ENCODE peak calls at places on chromosomes 5 and 9, in six cellular contexts. One of them, this sample, is unnamed.

GRCh38 chr5:175340180-175340579 is 103.8 kb downstream of the DRD1 start:
- DNase-seq in mammary epithelial cell: no peak
- DNase-seq in A549: no peak
- DNase-seq in heart left ventricle: no peak
- DNase-seq in lower lobe of right lung: no peak
- DNase-seq in colonic mucosa: no peak
- DNase-seq in this sample: no peak

GRCh38 chr5:112208699-112209615 is 210.1 kb downstream of the EPB41L4A start:
- DNase-seq in colonic mucosa: no peak
- DNase-seq in mammary epithelial cell: no peak
- DNase-seq in lower lobe of right lung: no peak
- DNase-seq in heart left ventricle: no peak
- DNase-seq in A549: no peak
- DNase-seq in this sample: no peak

GRCh38 chr9:37997636-37998374 is 71.2 kb downstream of the SHB start:
- DNase-seq in heart left ventricle: no peak
- DNase-seq in A549: no peak
- DNase-seq in colonic mucosa: no peak
- DNase-seq in lower lobe of right lung: no peak
- DNase-seq in mammary epithelial cell: no peak
- DNase-seq in this sample: no peak

GRCh38 chr5:17169507-17169906 is 47.9 kb upstream of the BASP1 start:
- DNase-seq in mammary epithelial cell: no peak
- DNase-seq in heart left ventricle: no peak
- DNase-seq in A549: no peak
- DNase-seq in colonic mucosa: no peak
- DNase-seq in lower lobe of right lung: no peak
- DNase-seq in this sample: no peak

GRCh38 chr9:115008536-115008935 is 78.1 kb upstream of the TNFSF8 start:
- DNase-seq in heart left ventricle: peak; percentile 43
- DNase-seq in mammary epithelial cell: peak; percentile 85
- DNase-seq in colonic mucosa: no peak
- DNase-seq in lower lobe of right lung: no peak
- DNase-seq in A549: peak; percentile 51
- DNase-seq in this sample: no peak

GRCh38 chr5:38257236-38258036 is 923 bp upstream of the EGFLAM start:
- DNase-seq in A549: no peak
- DNase-seq in heart left ventricle: no peak
- DNase-seq in lower lobe of right lung: no peak
- DNase-seq in mammary epithelial cell: no peak
- DNase-seq in colonic mucosa: no peak
- DNase-seq in this sample: no peak

GRCh38 chr9:27945386-27945785 is 372.1 kb upstream of the C9orf72 start:
- DNase-seq in heart left ventricle: no peak
- DNase-seq in mammary epithelial cell: peak; percentile 57
- DNase-seq in A549: no peak
- DNase-seq in lower lobe of right lung: no peak
- DNase-seq in colonic mucosa: no peak
- DNase-seq in this sample: no peak

GRCh38 chr9:127185931-127186781 is 63.7 kb upstream of the ANGPTL2 start:
- DNase-seq in A549: no peak
- DNase-seq in colonic mucosa: peak; percentile 49
- DNase-seq in lower lobe of right lung: peak; percentile 64
- DNase-seq in mammary epithelial cell: no peak
- DNase-seq in heart left ventricle: peak; percentile 96
- DNase-seq in this sample: peak; percentile 88

GRCh38 chr9:12469084-12469483 is 224.1 kb upstream of the TYRP1 start:
- DNase-seq in colonic mucosa: no peak
- DNase-seq in A549: peak; percentile 25
- DNase-seq in heart left ventricle: no peak
- DNase-seq in lower lobe of right lung: no peak
- DNase-seq in mammary epithelial cell: no peak
- DNase-seq in this sample: no peak

GRCh38 chr9:127754099-127754760 is 19.1 kb upstream of the TOR2A start:
- DNase-seq in heart left ventricle: no peak
- DNase-seq in colonic mucosa: no peak
- DNase-seq in mammary epithelial cell: no peak
- DNase-seq in A549: peak; percentile 38
- DNase-seq in lower lobe of right lung: no peak
- DNase-seq in this sample: no peak

GRCh38 chr9:126113756-126114408 is 212.7 kb upstream of the MVB12B start:
- DNase-seq in colonic mucosa: no peak
- DNase-seq in A549: no peak
- DNase-seq in lower lobe of right lung: no peak
- DNase-seq in mammary epithelial cell: no peak
- DNase-seq in heart left ventricle: no peak
- DNase-seq in this sample: no peak

GRCh38 chr5:34591723-34592122 is 64.4 kb upstream of the RAI14 start:
- DNase-seq in heart left ventricle: no peak
- DNase-seq in mammary epithelial cell: no peak
- DNase-seq in A549: no peak
- DNase-seq in lower lobe of right lung: no peak
- DNase-seq in colonic mucosa: no peak
- DNase-seq in this sample: no peak

GRCh38 chr5:157312492-157312891 is 46.6 kb downstream of the CYFIP2 start:
- DNase-seq in mammary epithelial cell: peak; percentile 47
- DNase-seq in colonic mucosa: peak; percentile 26
- DNase-seq in A549: peak; percentile 63
- DNase-seq in lower lobe of right lung: no peak
- DNase-seq in heart left ventricle: no peak
- DNase-seq in this sample: no peak

GRCh38 chr5:15966651-15967050 is 212.9 kb downstream of the MARCHF11 start:
- DNase-seq in lower lobe of right lung: no peak
- DNase-seq in mammary epithelial cell: no peak
- DNase-seq in A549: no peak
- DNase-seq in heart left ventricle: no peak
- DNase-seq in colonic mucosa: no peak
- DNase-seq in this sample: no peak

GRCh38 chr5:124301850-124302249 is 444.6 kb downstream of the ZNF608 start:
- DNase-seq in heart left ventricle: no peak
- DNase-seq in colonic mucosa: no peak
- DNase-seq in A549: no peak
- DNase-seq in lower lobe of right lung: no peak
- DNase-seq in mammary epithelial cell: no peak
- DNase-seq in this sample: no peak

GRCh38 chr5:73448072-73448432 is 525 bp downstream of the FOXD1 start:
- DNase-seq in colonic mucosa: no peak
- DNase-seq in mammary epithelial cell: peak; percentile 39
- DNase-seq in heart left ventricle: no peak
- DNase-seq in lower lobe of right lung: no peak
- DNase-seq in A549: peak; percentile 46
- DNase-seq in this sample: peak; percentile 31

GRCh38 chr9:130128782-130129424 is 43.3 kb upstream of the NCS1 start:
- DNase-seq in lower lobe of right lung: peak; percentile 75
- DNase-seq in mammary epithelial cell: no peak
- DNase-seq in colonic mucosa: peak; percentile 30
- DNase-seq in A549: no peak
- DNase-seq in heart left ventricle: peak; percentile 60
- DNase-seq in this sample: peak; percentile 56

GRCh38 chr9:135655317-135656003 is 7.6 kb upstream of the LCN9 start:
- DNase-seq in A549: no peak
- DNase-seq in lower lobe of right lung: no peak
- DNase-seq in colonic mucosa: no peak
- DNase-seq in mammary epithelial cell: no peak
- DNase-seq in heart left ventricle: no peak
- DNase-seq in this sample: no peak

GRCh38 chr9:83977196-83977595 is 2.8 kb downstream of the HNRNPK start:
- DNase-seq in A549: no peak
- DNase-seq in colonic mucosa: no peak
- DNase-seq in mammary epithelial cell: no peak
- DNase-seq in lower lobe of right lung: no peak
- DNase-seq in heart left ventricle: no peak
- DNase-seq in this sample: no peak

GRCh38 chr9:83980395-83981125 is at the start of gene RMI1:
- DNase-seq in mammary epithelial cell: peak; percentile 96
- DNase-seq in heart left ventricle: peak; percentile 99
- DNase-seq in A549: peak; percentile 99
- DNase-seq in colonic mucosa: peak; percentile 100
- DNase-seq in lower lobe of right lung: peak; percentile 100
- DNase-seq in this sample: peak; percentile 100

GRCh38 chr9:83978992-83979811 is 813 bp downstream of the HNRNPK start:
- DNase-seq in mammary epithelial cell: peak; percentile 77
- DNase-seq in lower lobe of right lung: peak; percentile 91
- DNase-seq in colonic mucosa: peak; percentile 90
- DNase-seq in heart left ventricle: peak; percentile 92
- DNase-seq in A549: peak; percentile 81
- DNase-seq in this sample: peak; percentile 84

GRCh38 chr9:83981126-83981871 is 694 bp downstream of the RMI1 start:
- DNase-seq in heart left ventricle: peak; percentile 47
- DNase-seq in mammary epithelial cell: peak; percentile 69
- DNase-seq in lower lobe of right lung: no peak
- DNase-seq in A549: peak; percentile 51
- DNase-seq in colonic mucosa: peak; percentile 73
- DNase-seq in this sample: no peak

DNA sequence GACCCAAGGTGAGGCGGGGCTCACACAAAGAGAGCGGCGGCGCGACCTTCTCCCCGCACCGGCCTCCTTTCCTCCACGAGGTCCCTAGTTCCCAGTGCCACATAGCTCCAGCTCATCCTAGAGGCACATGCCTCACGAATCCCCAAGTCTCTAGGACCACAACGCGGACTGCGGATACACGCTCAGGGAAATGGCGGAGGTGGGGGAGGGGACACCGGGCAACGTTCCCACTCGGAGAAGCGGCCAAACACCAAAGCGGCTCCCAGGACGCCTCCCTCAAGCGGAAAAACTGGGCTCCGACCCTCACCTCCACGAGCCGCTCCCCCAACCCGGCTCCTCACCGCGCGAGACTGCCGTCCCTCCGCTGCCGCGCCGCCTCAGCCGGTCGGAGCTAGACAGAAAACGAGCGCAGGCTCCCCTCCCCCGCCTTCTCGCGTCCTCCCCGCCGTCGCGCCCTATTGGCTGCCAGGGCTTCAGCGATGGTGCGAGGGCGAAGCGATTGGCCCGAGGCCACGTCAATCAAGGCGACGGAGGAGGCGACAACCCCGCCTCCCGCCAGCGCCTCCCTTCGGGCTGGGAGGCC is at the start of gene HNRNPK:
- DNase-seq in lower lobe of right lung: peak; percentile 98
- DNase-seq in colonic mucosa: peak; percentile 100
- DNase-seq in mammary epithelial cell: peak; percentile 98
- DNase-seq in heart left ventricle: peak; percentile 99
- DNase-seq in A549: peak; percentile 99
- DNase-seq in this sample: peak; percentile 100
- TF ChIP-seq CTCF in lower lobe of right lung: no peak
- TF ChIP-seq CTCF in colonic mucosa: no peak
- TF ChIP-seq CTCF in mammary epithelial cell: no peak
- TF ChIP-seq CTCF in heart left ventricle: peak; percentile 40
- TF ChIP-seq CTCF in A549: no peak
- TF ChIP-seq CTCF in this sample: no peak

GRCh38 chr5:6449465-6450158 is 953 bp downstream of the UBE2QL1 start:
- DNase-seq in lower lobe of right lung: no peak
- DNase-seq in heart left ventricle: no peak
- DNase-seq in mammary epithelial cell: no peak
- DNase-seq in colonic mucosa: no peak
- DNase-seq in A549: no peak
- DNase-seq in this sample: no peak
- H3K27ac ChIP-seq in lower lobe of right lung: no peak overlapping the region
- H3K27ac ChIP-seq in heart left ventricle: peak overlapping the region; percentile 73
- H3K27ac ChIP-seq in mammary epithelial cell: no peak overlapping the region
- H3K27ac ChIP-seq in colonic mucosa: no peak overlapping the region
- H3K27ac ChIP-seq in A549: no peak overlapping the region
- H3K27ac ChIP-seq in this sample: peak overlapping the region; percentile 91

GRCh38 chr5:163564321-163564924 is 59.0 kb downstream of the MAT2B start:
- DNase-seq in heart left ventricle: no peak
- DNase-seq in lower lobe of right lung: no peak
- DNase-seq in mammary epithelial cell: peak; percentile 42
- DNase-seq in A549: peak; percentile 60
- DNase-seq in colonic mucosa: peak; percentile 70
- DNase-seq in this sample: no peak
- TF ChIP-seq CTCF in heart left ventricle: peak; percentile 88
- TF ChIP-seq CTCF in lower lobe of right lung: peak; percentile 89
- TF ChIP-seq CTCF in mammary epithelial cell: peak; percentile 77
- TF ChIP-seq CTCF in A549: peak; percentile 87
- TF ChIP-seq CTCF in colonic mucosa: peak; percentile 87
- TF ChIP-seq CTCF in this sample: peak; percentile 93

GRCh38 chr9:6271508-6272228 is 56.1 kb downstream of the IL33 start:
- DNase-seq in lower lobe of right lung: no peak
- DNase-seq in heart left ventricle: no peak
- DNase-seq in mammary epithelial cell: no peak
- DNase-seq in A549: no peak
- DNase-seq in colonic mucosa: no peak
- DNase-seq in this sample: no peak
- H3K27ac ChIP-seq in lower lobe of right lung: no peak overlapping the region
- H3K27ac ChIP-seq in heart left ventricle: peak overlapping the region; percentile 61
- H3K27ac ChIP-seq in mammary epithelial cell: peak overlapping the region; percentile 21
- H3K27ac ChIP-seq in A549: no peak overlapping the region
- H3K27ac ChIP-seq in colonic mucosa: no peak overlapping the region
- H3K27ac ChIP-seq in this sample: no peak overlapping the region

DNA sequence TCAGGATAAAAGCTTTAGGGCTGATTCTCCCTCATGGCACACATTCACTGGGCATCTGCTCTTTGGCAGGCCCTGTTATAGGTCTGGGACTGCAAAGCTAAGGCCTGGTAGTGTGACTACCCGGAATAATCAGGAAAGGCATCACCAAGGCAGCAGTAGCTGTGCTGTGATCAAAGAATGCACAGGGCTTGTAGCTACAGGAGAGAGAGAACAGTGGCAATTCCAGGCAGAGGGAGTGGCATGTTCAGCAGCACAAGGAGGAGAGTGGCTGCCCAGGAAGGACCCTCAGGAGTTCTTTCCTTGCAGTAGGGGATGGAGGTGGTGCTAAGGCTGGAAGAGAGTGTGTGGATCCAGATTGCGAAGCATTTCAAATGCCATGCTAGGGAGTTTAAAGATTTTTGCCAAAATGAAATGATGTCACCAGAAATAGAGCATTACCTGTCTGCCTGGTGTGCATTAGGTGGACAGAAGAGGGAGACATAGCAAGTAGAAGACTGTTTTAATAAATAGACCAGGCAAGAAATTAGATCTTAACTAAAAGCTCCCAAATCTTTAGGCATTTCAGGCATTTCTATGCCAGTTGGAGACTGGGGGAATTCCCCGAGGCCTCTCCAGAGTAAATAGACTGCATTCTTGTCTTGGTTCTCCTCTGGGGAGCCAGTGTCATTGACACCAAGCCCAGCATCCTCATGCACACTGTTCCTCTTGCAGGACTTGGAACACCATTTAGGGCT is 69.1 kb downstream of the GPR21 start:
- DNase-seq in A549: no peak
- DNase-seq in colonic mucosa: no peak
- DNase-seq in lower lobe of right lung: no peak
- DNase-seq in heart left ventricle: no peak
- DNase-seq in mammary epithelial cell: peak; percentile 58
- DNase-seq in this sample: no peak
- TF ChIP-seq CTCF in A549: no peak
- TF ChIP-seq CTCF in colonic mucosa: no peak
- TF ChIP-seq CTCF in lower lobe of right lung: peak; percentile 13
- TF ChIP-seq CTCF in heart left ventricle: no peak
- TF ChIP-seq CTCF in mammary epithelial cell: peak; percentile 59
- TF ChIP-seq CTCF in this sample: no peak

DNA sequence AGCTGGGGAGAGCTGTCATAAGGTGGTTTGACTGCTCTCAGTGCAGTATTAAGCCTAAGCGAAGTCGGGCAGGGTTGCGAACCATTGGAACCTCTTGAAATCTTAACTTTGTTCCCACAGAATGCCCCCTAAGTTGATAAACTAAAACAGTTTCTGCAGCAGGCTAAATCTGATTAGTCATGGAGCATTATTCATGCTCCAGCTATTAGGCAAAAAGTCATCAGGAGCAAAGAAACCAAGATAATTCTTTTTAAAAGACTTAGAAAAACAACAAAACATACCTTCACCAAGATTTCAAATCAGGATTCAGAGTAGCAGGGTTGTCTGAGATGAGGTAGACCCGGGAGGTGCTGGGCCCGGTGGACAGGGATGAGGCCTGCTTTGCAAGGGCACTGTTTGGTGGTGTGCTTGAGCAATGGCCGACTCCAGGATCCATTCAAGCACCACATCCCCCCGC is 69.9 kb upstream of the PLPP1 start:
- DNase-seq in colonic mucosa: no peak
- DNase-seq in heart left ventricle: no peak
- DNase-seq in A549: no peak
- DNase-seq in mammary epithelial cell: no peak
- DNase-seq in lower lobe of right lung: no peak
- DNase-seq in this sample: no peak
- H3K27ac ChIP-seq in colonic mucosa: no peak overlapping the region
- H3K27ac ChIP-seq in heart left ventricle: peak overlapping the region; percentile 90
- H3K27ac ChIP-seq in A549: peak overlapping the region; percentile 84
- H3K27ac ChIP-seq in mammary epithelial cell: no peak overlapping the region
- H3K27ac ChIP-seq in lower lobe of right lung: no peak overlapping the region
- H3K27ac ChIP-seq in this sample: peak overlapping the region; percentile 86

This sample was measured in psoas muscle.